ENCODE peak calls at places on chromosomes 16 and 17, in ten cellular contexts. K is upper lobe of right lung, O is tibial nerve, U is tibial artery, X is coronary artery, B is HFF-Myc, L is cardiac fibroblast, H is mucosa of descending colon, E is uterus, W is A549. F is an unnamed sample.

GRCh38 chr16:11256657-11257130 is 690 bp upstream of the SOCS1 start:
- DNase-seq in W (peak), O (peak), U (peak), E (no peak), X (peak), B (no peak), L (peak), H (no peak), K (no peak), F (peak)

GRCh38 chr17:57288753-57289121 is 32.4 kb downstream of the MSI2 start:
- DNase-seq in X (no peak), H (no peak), O (no peak), L (no peak), B (no peak), W (no peak), E (no peak), K (no peak), U (no peak), F (no peak)

GRCh38 chr17:28523186-28523585 is 17.0 kb downstream of the FOXN1 start:
- DNase-seq in W (no peak), U (no peak), L (no peak), E (no peak), B (no peak), X (no peak), H (peak), O (no peak), K (no peak), F (no peak)

GRCh38 chr16:84810518-84811273 is 9.1 kb upstream of the CRISPLD2 start:
- DNase-seq in B (no peak), E (peak), K (no peak), W (no peak), U (peak), X (no peak), H (peak), O (peak), L (peak), F (peak)

GRCh38 chr17:76598004-76598439 is 12.4 kb upstream of the ST6GALNAC2 start:
- DNase-seq in X (no peak), K (no peak), W (no peak), U (no peak), E (no peak), B (no peak), L (no peak), O (no peak), H (no peak), F (no peak)

GRCh38 chr16:89431158-89431584 is 59.2 kb downstream of the ANKRD11 start:
- DNase-seq in H (peak), E (no peak), U (no peak), K (no peak), X (no peak), O (no peak), W (peak), B (peak), L (peak), F (peak)

GRCh38 chr17:39306509-39307212 is 80.9 kb upstream of the STAC2 start:
- DNase-seq in U (no peak), B (no peak), W (no peak), X (no peak), O (no peak), K (no peak), E (no peak), H (no peak), L (peak), F (no peak)

GRCh38 chr17:17058304-17058703 is 16.0 kb downstream of the MPRIP start:
- DNase-seq in O (no peak), E (no peak), W (no peak), H (no peak), X (peak), U (peak), L (no peak), K (no peak), B (no peak), F (no peak)

GRCh38 chr17:19867094-19867653 is 562 bp downstream of the ULK2 start:
- DNase-seq in B (no peak), O (peak), E (peak), X (peak), L (peak), K (peak), U (peak), W (peak), H (peak), F (peak)

GRCh38 chr17:29165800-29166506 is 14.2 kb downstream of the MYO18A start:
- DNase-seq in E (no peak), H (no peak), U (no peak), L (no peak), X (peak), W (no peak), B (no peak), K (no peak), O (no peak), F (no peak)

GRCh38 chr16:74982303-74982702 is 2.6 kb downstream of the WDR59 start:
- DNase-seq in K (no peak), O (no peak), H (no peak), E (no peak), L (no peak), X (no peak), B (no peak), U (no peak), W (no peak), F (no peak)

GRCh38 chr17:30600830-30601494 is 123.8 kb downstream of the GOSR1 start:
- DNase-seq in W (peak), X (peak), H (no peak), L (peak), U (peak), O (no peak), E (no peak), B (no peak), K (peak), F (peak)

GRCh38 chr17:66580601-66581385 is 254.1 kb upstream of the CACNG5 start:
- DNase-seq in W (no peak), O (peak), H (no peak), E (peak), K (no peak), L (peak), X (no peak), B (peak), U (no peak), F (peak)

GRCh38 chr17:82441686-82442487 is 8.7 kb downstream of the CYBC1 start:
- DNase-seq in B (no peak), X (no peak), U (no peak), K (no peak), E (no peak), O (no peak), W (no peak), H (peak), L (no peak), F (no peak)

GRCh38 chr16:49556252-49557069 is 182.9 kb downstream of the C16orf78 start:
- DNase-seq in E (no peak), L (peak), U (no peak), B (no peak), O (no peak), H (no peak), X (no peak), K (no peak), W (peak), F (peak)

GRCh38 chr16:71412270-71413160 is 29.3 kb downstream of the TLE7 start:
- DNase-seq in H (no peak), B (peak), W (peak), E (peak), O (peak), K (peak), X (no peak), U (peak), L (peak), F (peak)

GRCh38 chr17:79338142-79338541 is 263.5 kb downstream of the ENGASE start:
- DNase-seq in X (no peak), H (peak), W (no peak), U (no peak), B (no peak), K (no peak), O (no peak), E (no peak), L (no peak), F (no peak)

GRCh38 chr17:71361691-71362450 is 758.9 kb upstream of the SOX9 start:
- DNase-seq in H (no peak), O (no peak), B (no peak), X (no peak), W (no peak), K (no peak), E (no peak), L (peak), U (no peak), F (peak)

GRCh38 chr16:15592324-15592723 is 50.6 kb downstream of the MARF1 start:
- DNase-seq in B (no peak), H (no peak), W (no peak), E (no peak), K (no peak), X (no peak), U (no peak), L (no peak), O (no peak), F (no peak)

GRCh38 chr16:88385112-88385594 is 2.4 kb downstream of the ZNF469 start:
- DNase-seq in E (no peak), W (no peak), X (no peak), L (no peak), H (no peak), B (no peak), U (no peak), O (no peak), K (no peak), F (no peak)

GRCh38 chr17:410674-411401 is 58.2 kb upstream of the RPH3AL start:
- DNase-seq in K (no peak), W (no peak), X (no peak), E (peak), O (no peak), U (no peak), H (peak), B (peak), L (peak), F (peak)

GRCh38 chr17:82648761-82649474 is 674 bp upstream of the WDR45B start:
- DNase-seq in O (peak), H (peak), W (no peak), U (peak), K (peak), E (peak), B (no peak), X (peak), L (no peak), F (peak)

GRCh38 chr17:51166987-51167931 is 1.0 kb downstream of the NME2 start:
- DNase-seq in U (no peak), O (no peak), W (peak), E (no peak), B (no peak), L (peak), K (peak), H (peak), X (no peak), F (no peak)

GRCh38 chr17:80382446-80382845 is 32.5 kb upstream of the ENDOV start:
- DNase-seq in O (no peak), K (no peak), H (no peak), E (no peak), W (no peak), X (no peak), L (no peak), U (peak), B (no peak), F (no peak)

GRCh38 chr17:7141824-7142223 is 27.2 kb upstream of the ASGR2 start:
- DNase-seq in K (peak), U (no peak), L (no peak), W (no peak), X (no peak), B (no peak), H (no peak), O (no peak), E (no peak), F (no peak)

GRCh38 chr16:13507530-13507929 is 412.4 kb upstream of the ERCC4 start:
- DNase-seq in W (no peak), L (no peak), E (no peak), K (no peak), H (no peak), B (no peak), U (no peak), O (no peak), X (no peak), F (no peak)

GRCh38 chr16:17555176-17555575 is 84.4 kb upstream of the XYLT1 start:
- DNase-seq in W (no peak), X (no peak), K (no peak), L (peak), B (peak), H (no peak), E (no peak), O (no peak), U (no peak), F (peak)

GRCh38 chr17:32980230-32980629 is 11.4 kb upstream of the SPACA3 start:
- DNase-seq in K (no peak), O (no peak), E (no peak), W (no peak), U (no peak), B (no peak), L (no peak), X (no peak), H (no peak), F (no peak)

DNA sequence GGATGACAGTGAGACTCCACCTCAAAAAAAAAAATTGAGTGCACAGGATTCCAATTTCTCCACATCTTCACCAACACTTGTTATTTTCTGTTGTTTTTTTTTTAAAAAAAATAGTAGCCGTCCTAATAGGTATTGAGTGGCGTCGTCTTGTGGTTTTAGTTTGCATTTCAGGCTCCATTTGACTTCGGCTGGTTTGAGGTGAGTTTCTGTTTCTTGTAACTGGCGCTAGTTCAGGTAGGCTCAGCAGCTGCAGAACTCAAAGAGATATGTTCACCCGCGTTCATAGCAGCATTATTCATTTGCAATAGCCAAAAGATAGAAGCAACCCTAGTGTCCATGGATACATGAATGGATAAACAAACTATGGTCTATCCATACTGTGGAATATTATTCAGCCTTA is 44.7 kb downstream of the TMEM235 start:
- DNase-seq in B (no peak), E (no peak), H (no peak), W (no peak), L (no peak), K (no peak), O (no peak), X (no peak), U (no peak), F (no peak)
- TF ChIP-seq CTCF in B (no peak), E (no peak), H (no peak), W (no peak), L (no peak), K (no peak), O (no peak), X (no peak), U (no peak), F (no peak)

GRCh38 chr16:592518-593306 is 2.8 kb downstream of the RAB40C start:
- DNase-seq in L (peak), E (no peak), X (no peak), U (peak), K (peak), O (peak), H (peak), B (no peak), W (no peak), F (peak)

GRCh38 chr16:591892-592517 is 2.1 kb downstream of the RAB40C start:
- DNase-seq in X (no peak), L (no peak), U (no peak), K (no peak), H (no peak), B (no peak), O (no peak), E (no peak), W (no peak), F (no peak)

GRCh38 chr16:593406-593805 is 3.5 kb downstream of the RAB40C start:
- DNase-seq in B (no peak), E (no peak), H (peak), L (no peak), U (no peak), X (no peak), O (no peak), K (no peak), W (no peak), F (no peak)

GRCh38 chr16:595094-595528 is 5.2 kb downstream of the RAB40C start:
- DNase-seq in U (no peak), E (no peak), X (no peak), K (no peak), O (no peak), W (no peak), H (no peak), B (no peak), L (no peak), F (no peak)

DNA sequence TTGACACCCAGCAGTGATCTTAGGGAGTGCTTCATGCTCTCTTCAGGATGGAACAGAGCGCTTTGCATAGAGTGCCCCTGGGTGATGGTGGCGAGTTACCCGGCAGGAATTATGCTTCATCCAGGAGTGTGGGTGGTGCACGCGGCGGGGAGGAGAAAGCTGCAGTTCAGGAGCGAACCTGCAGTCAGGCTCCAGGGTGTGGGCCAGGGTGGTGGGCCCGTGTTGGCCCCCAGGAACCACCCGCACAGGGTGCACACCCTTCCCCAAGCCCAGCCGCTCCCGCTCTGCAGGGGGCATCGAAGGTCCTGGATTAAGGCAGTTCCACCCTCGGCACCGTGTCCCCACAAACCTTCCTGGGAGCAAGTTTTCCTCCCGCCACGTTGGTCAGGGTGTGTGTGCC is 3.9 kb downstream of the RAB40C start:
- DNase-seq in W (no peak), L (no peak), B (no peak), X (no peak), O (no peak), U (no peak), E (no peak), K (no peak), H (peak), F (no peak)
- H3K4me3 ChIP-seq in W (no peak), L (no peak), B (no peak), X (no peak), O (no peak), U (no peak), E (no peak), K (no peak), H (no peak), F (no peak)

GRCh38 chr16:2150418-2151187 is 2.2 kb downstream of the RAB26 start:
- DNase-seq in H (peak), U (no peak), X (no peak), B (no peak), O (no peak), K (no peak), W (peak), E (no peak), L (peak), F (peak)
- TF ChIP-seq CTCF in H (no peak), U (no peak), X (no peak), B (peak), O (no peak), K (no peak), W (no peak), E (no peak), L (no peak), F (no peak)

DNA sequence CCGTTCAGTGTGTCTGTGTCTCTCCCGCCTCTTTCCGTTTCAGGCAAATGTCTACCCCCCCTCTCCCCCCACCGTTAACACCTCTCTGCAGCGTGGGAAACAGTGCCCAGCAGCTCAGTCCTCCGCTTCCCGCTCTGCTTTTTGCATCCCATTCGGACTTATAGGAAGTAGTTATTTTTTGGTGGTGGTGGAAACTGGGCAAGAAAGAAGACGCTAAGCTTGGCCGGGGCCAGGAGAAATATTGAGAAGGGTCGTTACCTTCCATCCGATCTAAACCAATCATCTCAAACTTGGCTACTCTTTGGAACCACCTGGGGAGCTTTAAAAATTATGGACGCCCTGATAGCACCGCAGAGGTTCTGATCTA is 504 bp upstream of the HLF start:
- DNase-seq in O (no peak), E (no peak), L (no peak), U (no peak), X (no peak), H (no peak), B (no peak), K (no peak), W (no peak), F (no peak)
- H3K4me3 ChIP-seq in O (peak), E (peak), L (no peak), U (peak), X (peak), H (no peak), B (no peak), K (peak), W (peak), F (no peak)

GRCh38 chr17:48663134-48663924 is 37.2 kb upstream of the HOXB9 start:
- DNase-seq in L (no peak), K (no peak), B (no peak), X (no peak), O (no peak), U (no peak), W (no peak), H (no peak), E (no peak), F (no peak)
- TF ChIP-seq CTCF in L (no peak), K (no peak), B (peak), X (no peak), O (no peak), U (no peak), W (no peak), H (no peak), E (no peak), F (peak)

GRCh38 chr17:44909681-44910144 is 5.6 kb downstream of the GFAP start:
- DNase-seq in B (no peak), L (peak), U (no peak), E (peak), O (no peak), K (no peak), W (no peak), X (no peak), H (no peak), F (peak)

GRCh38 chr17:44913676-44914075 is 1.6 kb downstream of the GFAP start:
- DNase-seq in W (no peak), E (no peak), H (no peak), K (peak), B (no peak), X (no peak), L (no peak), O (no peak), U (no peak), F (no peak)

GRCh38 chr17:44912763-44913544 is 2.3 kb downstream of the GFAP start:
- DNase-seq in U (no peak), K (peak), B (no peak), L (no peak), W (no peak), X (no peak), H (no peak), O (no peak), E (no peak), F (no peak)

GRCh38 chr17:44910231-44911106 is 4.8 kb downstream of the GFAP start:
- DNase-seq in B (no peak), X (no peak), E (no peak), U (no peak), O (no peak), K (no peak), L (no peak), H (no peak), W (no peak), F (no peak)

GRCh38 chr17:44911133-44912001 is 3.9 kb downstream of the GFAP start:
- DNase-seq in B (no peak), X (no peak), O (peak), W (peak), U (peak), K (peak), H (no peak), E (peak), L (peak), F (peak)
- H3K4me3 ChIP-seq in B (no peak), X (peak), O (no peak), W (no peak), U (peak), K (peak), H (no peak), E (peak), L (no peak), F (peak)

GRCh38 chr17:55208078-55208812 is 56.5 kb upstream of the HLF start:
- DNase-seq in W (no peak), K (no peak), X (no peak), O (no peak), U (no peak), H (no peak), L (no peak), E (no peak), B (no peak), F (no peak)
- TF ChIP-seq CTCF in W (no peak), K (no peak), X (no peak), O (no peak), U (no peak), H (no peak), L (no peak), E (no peak), B (no peak), F (no peak)

F was measured in fibroblast of mammary gland.